ENCODE peak calls at places on chromosome 14, in four cellular contexts. O is mammary epithelial cell, J is upper lobe of right lung, W is A549. F is an unnamed sample. For H3K4me1 and H3K9me3, the result is how much of the 10 kb centered on the place peaks cover.

GRCh38 chr14:33679461-33680225 is 271.2 kb downstream of the EGLN3 start:
- DNase-seq in W (no peak), O (peak), J (no peak), F (no peak)

GRCh38 chr14:24858052-24858451 is 191.9 kb downstream of the STXBP6 start:
- DNase-seq in J (no peak), W (no peak), O (no peak), F (no peak)

GRCh38 chr14:101477648-101478047 is 83.6 kb upstream of the DIO3 start:
- DNase-seq in O (no peak), W (no peak), J (no peak), F (no peak)

GRCh38 chr14:87994974-87995373 is 2.0 kb upstream of the GALC start:
- DNase-seq in J (no peak), W (no peak), O (no peak), F (no peak)

GRCh38 chr14:65263161-65263788 is 149.3 kb upstream of the FUT8 start:
- DNase-seq in W (no peak), J (no peak), O (no peak), F (no peak)

GRCh38 chr14:69543341-69544249 is 31.1 kb downstream of the CCDC177 start:
- DNase-seq in W (peak), J (peak), O (peak), F (peak)

GRCh38 chr14:94548999-94549985 is 11.9 kb upstream of the SERPINA4 start:
- DNase-seq in W (peak), O (peak), J (no peak), F (peak)

GRCh38 chr14:51862171-51862838 is 1.9 kb downstream of the GNG2 start:
- DNase-seq in J (no peak), W (no peak), O (no peak), F (no peak)

GRCh38 chr14:23281247-23281646 is 4.7 kb downstream of the HOMEZ start:
- DNase-seq in O (no peak), J (no peak), W (no peak), F (no peak)

GRCh38 chr14:101364503-101365328 is 196.6 kb upstream of the DIO3 start:
- DNase-seq in W (no peak), O (no peak), J (no peak), F (peak)

GRCh38 chr14:105171004-105171673 is 2.6 kb upstream of the JAG2 start:
- DNase-seq in W (no peak), O (no peak), J (no peak), F (no peak)

GRCh38 chr14:100342195-100342594 is 19.1 kb downstream of the SLC25A47 start:
- DNase-seq in O (no peak), W (no peak), J (peak), F (no peak)

GRCh38 chr14:64698899-64699298 is 5.3 kb upstream of the PLEKHG3 start:
- DNase-seq in O (no peak), W (peak), J (no peak), F (no peak)

GRCh38 chr14:40216976-40217375 is 784.7 kb upstream of the FBXO33 start:
- DNase-seq in O (no peak), J (no peak), W (no peak), F (no peak)

GRCh38 chr14:36657409-36658090 is 4.1 kb upstream of the PAX9 start:
- DNase-seq in W (no peak), O (no peak), J (no peak), F (no peak)

GRCh38 chr14:38137005-38137404 is 70.7 kb upstream of the SSTR1 start:
- DNase-seq in O (no peak), W (no peak), J (no peak), F (no peak)

GRCh38 chr14:68780358-68781160 is 12.3 kb downstream of the ZFP36L1 start:
- DNase-seq in J (peak), W (peak), O (no peak), F (peak)

GRCh38 chr14:97703006-97703760 is 906.0 kb downstream of the VRK1 start:
- DNase-seq in J (no peak), W (no peak), O (no peak), F (no peak)

GRCh38 chr14:104135904-104136471 is 2.4 kb upstream of the KIF26A start:
- DNase-seq in W (no peak), J (peak), O (no peak), F (no peak)

GRCh38 chr14:98705826-98706225 is 566.2 kb downstream of the BCL11B start:
- DNase-seq in O (no peak), W (no peak), J (no peak), F (no peak)

GRCh38 chr14:28596336-28596735 is 170.3 kb upstream of the FOXG1 start:
- DNase-seq in O (peak), J (no peak), W (peak), F (no peak)

GRCh38 chr14:64110832-64111231 is 183.3 kb downstream of the ESR2 start:
- DNase-seq in J (no peak), W (no peak), O (peak), F (no peak)

GRCh38 chr14:99273025-99273723 is 1.2 kb upstream of the BCL11B start:
- DNase-seq in W (peak), O (peak), J (no peak), F (peak)

GRCh38 chr14:59189822-59190368 is 1.4 kb downstream of the DAAM1 start:
- DNase-seq in W (peak), J (peak), O (peak), F (peak)

GRCh38 chr14:68495101-68495637 is 297.7 kb downstream of the ZFP36L1 start:
- DNase-seq in J (no peak), O (peak), W (no peak), F (peak)

GRCh38 chr14:106318700-106319099 is 792.3 kb downstream of the TMEM121 start:
- DNase-seq in J (no peak), O (no peak), W (no peak), F (no peak)

GRCh38 chr14:102539544-102540309 is 30.2 kb upstream of the ANKRD9 start:
- DNase-seq in O (no peak), W (no peak), J (no peak), F (no peak)

GRCh38 chr14:32681598-32681997 is 257.1 kb upstream of the NPAS3 start:
- DNase-seq in O (peak), J (no peak), W (no peak), F (no peak)

GRCh38 chr14:55744321-55744720 is 164.3 kb downstream of the KTN1 start:
- DNase-seq in O (no peak), W (no peak), J (no peak), F (no peak)

GRCh38 chr14:84591827-84592540 is 938.0 kb upstream of the FLRT2 start:
- DNase-seq in O (no peak), J (no peak), W (no peak), F (no peak)

GRCh38 chr14:99395904-99396530 is 84.6 kb downstream of the SETD3 start:
- DNase-seq in O (peak), W (no peak), J (no peak), F (no peak)

DNA sequence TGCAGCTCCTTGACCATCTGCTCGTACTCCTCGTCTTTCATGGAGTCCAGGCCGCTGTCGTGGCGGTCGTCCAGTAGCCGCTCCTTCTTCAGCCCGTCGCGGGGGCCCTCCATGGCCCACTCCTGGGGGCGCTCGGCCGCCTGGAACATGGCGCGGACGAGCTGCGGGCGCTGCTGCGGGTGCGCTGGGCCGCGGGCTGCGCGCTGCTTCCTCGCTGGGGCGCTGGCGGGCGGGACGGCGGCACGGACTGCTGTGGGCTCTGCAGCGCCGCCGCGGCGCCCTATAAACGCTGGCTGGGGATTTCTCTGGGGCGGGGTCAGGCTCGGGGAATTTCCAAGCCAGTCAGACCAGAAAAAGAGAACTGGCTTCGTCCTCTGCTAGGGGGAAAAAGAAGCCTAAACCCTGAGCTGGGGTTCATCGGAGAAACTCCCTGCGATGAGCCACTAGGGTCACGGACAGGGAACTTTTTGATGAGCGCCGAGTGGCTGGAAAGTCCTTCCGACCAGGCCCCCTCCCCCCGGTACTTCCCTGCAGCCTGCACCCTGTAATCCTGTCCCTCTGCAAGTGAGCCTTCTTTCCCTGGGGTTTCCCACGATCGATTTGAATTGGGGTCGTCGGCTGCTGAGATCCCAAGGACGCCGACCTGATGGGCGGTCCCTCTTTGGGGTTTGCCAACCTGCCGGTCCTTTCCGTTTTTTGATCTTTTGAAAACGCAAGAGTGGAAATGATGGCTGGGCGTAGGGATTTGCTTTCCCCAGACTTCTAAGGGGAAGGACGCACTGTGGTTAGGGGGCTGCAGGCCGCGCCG is at the start of gene NFKBIA:
- DNase-seq in O (peak), W (peak), J (peak), F (peak)
- H3K4me1 ChIP-seq in O (under half), W (half or more), J (under half), F (half or more)

GRCh38 chr14:67457782-67458181 is 30.7 kb downstream of the TMEM229B start:
- DNase-seq in O (no peak), J (peak), W (no peak), F (peak)

GRCh38 chr14:67456732-67457131 is 31.8 kb downstream of the TMEM229B start:
- DNase-seq in W (no peak), J (no peak), O (no peak), F (no peak)

GRCh38 chr14:67449096-67449495 is 37.1 kb upstream of the PLEK2 start:
- DNase-seq in J (no peak), O (no peak), W (no peak), F (no peak)

GRCh38 chr14:67459336-67459735 is 29.2 kb downstream of the TMEM229B start:
- DNase-seq in W (no peak), J (no peak), O (no peak), F (no peak)

GRCh38 chr14:67453575-67454300 is 34.8 kb downstream of the TMEM229B start:
- DNase-seq in J (no peak), O (no peak), W (no peak), F (no peak)
- TF ChIP-seq CTCF in J (no peak), O (no peak), W (no peak), F (no peak)

GRCh38 chr14:47442206-47442605 is 233.2 kb downstream of the MDGA2 start:
- DNase-seq in W (peak), J (no peak), O (peak), F (no peak)
- H3K9me3 ChIP-seq in W (under half), J (under half), O (under half), F (under half)

GRCh38 chr14:61458766-61459165 is 137.4 kb downstream of the PRKCH start:
- DNase-seq in J (no peak), W (no peak), O (no peak), F (no peak)

GRCh38 chr14:61459229-61459628 is 137.8 kb downstream of the PRKCH start:
- DNase-seq in J (no peak), O (no peak), W (no peak), F (no peak)

GRCh38 chr14:61454545-61454944 is 133.2 kb downstream of the PRKCH start:
- DNase-seq in W (no peak), O (no peak), J (no peak), F (no peak)

GRCh38 chr14:61455351-61455750 is 134.0 kb downstream of the PRKCH start:
- DNase-seq in J (no peak), W (no peak), O (no peak), F (no peak)

DNA sequence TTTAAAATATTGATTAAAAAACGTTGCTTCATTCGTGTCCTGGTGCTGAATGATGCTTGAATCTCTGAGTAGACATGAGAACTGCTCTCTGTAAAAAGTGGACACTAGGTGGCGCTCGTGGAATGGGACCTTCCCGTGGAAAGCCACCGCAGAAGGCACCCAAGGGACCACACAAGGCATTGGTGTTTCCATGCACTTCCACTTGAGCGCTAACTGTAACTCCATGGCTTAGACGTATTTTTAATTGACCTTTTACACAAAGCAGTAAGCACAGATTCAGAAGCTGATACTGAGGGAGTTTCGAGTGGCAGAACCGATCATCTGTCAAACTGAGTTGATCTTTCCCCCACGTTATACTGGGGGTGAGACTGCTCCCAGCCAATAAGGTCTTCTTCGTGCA is 135.3 kb downstream of the PRKCH start:
- DNase-seq in W (peak), J (no peak), O (peak), F (peak)
- H3K4me1 ChIP-seq in W (under half), J (under half), O (under half), F (under half)

DNA sequence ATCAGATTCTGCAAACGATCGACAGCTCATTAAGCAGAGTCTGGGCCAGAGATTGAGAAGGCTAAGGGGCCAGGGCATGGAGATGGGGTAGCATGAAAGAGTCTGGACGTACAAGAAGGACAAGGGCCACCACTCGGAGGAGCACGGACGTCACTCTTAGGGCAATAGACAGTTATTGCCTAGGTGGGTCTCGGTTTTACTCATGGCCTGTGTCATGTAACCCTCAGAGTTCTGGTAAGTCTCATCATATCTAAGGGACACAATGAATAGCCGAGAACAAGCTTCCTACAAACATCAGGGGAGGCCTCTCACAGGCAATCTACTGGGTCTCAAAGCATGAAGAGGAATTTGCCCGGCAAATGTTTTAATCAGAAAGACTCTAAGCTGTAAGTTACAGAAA is 30.4 kb upstream of the ITPK1 start:
- DNase-seq in O (no peak), W (no peak), J (no peak), F (no peak)
- TF ChIP-seq CTCF in O (no peak), W (no peak), J (no peak), F (no peak)

GRCh38 chr14:58166005-58166983 is 14.3 kb upstream of the ARMH4 start:
- DNase-seq in O (peak), W (peak), J (peak), F (peak)
- H3K9me3 ChIP-seq in O (under half), W (under half), J (under half), F (under half)

DNA sequence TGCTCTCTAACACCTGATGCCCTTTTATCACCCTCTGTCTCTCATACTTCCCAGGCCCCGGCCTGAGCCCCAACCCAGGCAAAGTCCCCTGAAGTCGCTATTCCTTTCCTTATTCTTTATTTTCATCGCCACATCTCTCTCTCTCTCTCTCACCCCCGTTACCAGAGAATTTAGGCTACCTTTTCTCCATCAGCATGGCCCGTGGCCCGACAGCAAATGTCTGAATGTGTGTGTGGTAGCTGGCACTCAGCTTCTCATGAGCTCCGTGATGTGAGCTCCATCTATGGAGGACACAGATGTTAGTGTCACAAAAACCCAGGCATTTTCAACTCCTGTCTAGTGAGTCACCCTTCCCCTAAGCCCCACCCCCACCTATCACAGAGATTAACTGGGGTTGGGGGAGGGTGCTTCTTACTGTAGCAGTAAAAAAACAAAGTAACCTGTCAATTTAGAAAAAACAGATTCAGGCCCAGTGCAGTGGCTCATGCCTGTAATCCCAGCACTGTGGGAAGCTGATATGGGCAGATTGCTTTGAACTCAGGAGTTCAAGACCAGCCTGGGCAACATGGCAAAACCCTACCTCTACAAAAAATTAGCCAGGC is 53.8 kb downstream of the VCPKMT start:
- DNase-seq in O (peak), W (peak), J (peak), F (peak)
- H3K4me1 ChIP-seq in O (under half), W (under half), J (under half), F (under half)

DNA sequence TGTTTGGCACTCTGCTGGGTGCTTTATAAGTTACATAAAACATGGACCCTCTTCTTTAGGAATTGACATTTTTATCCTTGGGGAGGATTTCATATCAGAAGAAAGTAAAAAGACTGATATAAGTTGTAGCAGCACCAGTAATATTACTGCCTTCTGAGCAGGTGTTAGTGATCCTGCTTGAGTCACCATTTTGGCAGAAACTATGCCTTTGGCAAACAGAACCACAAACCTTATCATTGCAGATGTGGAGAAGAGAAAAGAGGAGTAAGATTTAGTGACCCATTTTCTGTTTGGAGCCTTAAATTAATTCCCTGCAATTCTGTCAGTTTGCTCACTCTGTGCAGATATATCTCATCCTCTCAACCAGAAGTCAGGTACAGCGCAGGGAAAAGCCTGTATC is 23.0 kb downstream of the ZNF410 start:
- DNase-seq in J (no peak), W (no peak), O (no peak), F (peak)
- TF ChIP-seq CTCF in J (no peak), W (no peak), O (no peak), F (no peak)

GRCh38 chr14:19895282-19895681 is 20.3 kb downstream of the OR4K2 start:
- DNase-seq in O (no peak), W (no peak), J (no peak), F (no peak)
- H3K9me3 ChIP-seq in O (under half), W (under half), J (under half), F (under half)

DNA sequence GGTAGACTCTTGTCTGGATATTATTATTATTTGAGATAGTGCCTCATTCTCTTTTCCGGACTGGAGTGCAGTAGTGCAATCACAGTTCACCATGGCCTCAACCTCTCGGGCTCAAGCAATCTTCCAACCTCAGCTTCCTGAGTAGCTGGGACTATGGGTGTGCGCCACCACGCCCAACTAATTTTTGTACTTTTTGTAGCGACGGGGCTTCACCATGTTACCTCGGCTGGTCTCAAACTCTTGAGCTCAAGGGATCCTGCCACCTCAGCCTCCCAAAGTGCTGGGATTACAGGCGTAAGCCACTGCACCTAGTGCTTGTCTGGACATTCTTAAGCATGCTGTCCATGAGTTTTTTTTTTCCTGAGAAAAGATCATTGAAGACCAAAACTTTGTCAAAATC is 498.9 kb upstream of the RGS6 start:
- DNase-seq in J (no peak), W (no peak), O (no peak), F (no peak)
- H3K4me1 ChIP-seq in J (under half), W (under half), O (under half), F (under half)

F was measured in adrenal gland.